ENCODE peak calls at places on chromosome X, in nine cellular contexts. One of them, this sample, is unnamed.

GRCh38 chrX:150202641-150203248 is 160.4 kb upstream of the MAMLD1 start:
- DNase-seq in Peyer's patch: no peak
- DNase-seq in NCI-H2171: no peak
- DNase-seq in PC-3: no peak
- DNase-seq in stimulated activated CD4-positive, alpha-beta T cell treated with anti-CD3 and anti-CD28 coated beads, TNF-alpha, amount 100 ng/mL, for 24 hours: no peak
- DNase-seq in left lung: no peak
- DNase-seq in COR-L47: no peak
- DNase-seq in left ventricle myocardium superior: no peak
- DNase-seq in substantia nigra: no peak
- DNase-seq in this sample: peak

GRCh38 chrX:17559728-17560379 is 177.4 kb upstream of the SCML1 start:
- DNase-seq in Peyer's patch: no peak
- DNase-seq in NCI-H2171: no peak
- DNase-seq in PC-3: peak
- DNase-seq in stimulated activated CD4-positive, alpha-beta T cell treated with anti-CD3 and anti-CD28 coated beads, TNF-alpha, amount 100 ng/mL, for 24 hours: no peak
- DNase-seq in left lung: no peak
- DNase-seq in COR-L47: no peak
- DNase-seq in left ventricle myocardium superior: no peak
- DNase-seq in substantia nigra: no peak
- DNase-seq in this sample: no peak

GRCh38 chrX:2928127-2928582 is 984 bp downstream of the ARSD start:
- DNase-seq in Peyer's patch: peak
- DNase-seq in NCI-H2171: no peak
- DNase-seq in PC-3: no peak
- DNase-seq in stimulated activated CD4-positive, alpha-beta T cell treated with anti-CD3 and anti-CD28 coated beads, TNF-alpha, amount 100 ng/mL, for 24 hours: no peak
- DNase-seq in left lung: peak
- DNase-seq in COR-L47: no peak
- DNase-seq in left ventricle myocardium superior: peak
- DNase-seq in substantia nigra: peak
- DNase-seq in this sample: peak

GRCh38 chrX:5176766-5177165 is 1051.9 kb downstream of the NLGN4X start:
- DNase-seq in Peyer's patch: no peak
- DNase-seq in NCI-H2171: no peak
- DNase-seq in PC-3: no peak
- DNase-seq in stimulated activated CD4-positive, alpha-beta T cell treated with anti-CD3 and anti-CD28 coated beads, TNF-alpha, amount 100 ng/mL, for 24 hours: no peak
- DNase-seq in left lung: no peak
- DNase-seq in COR-L47: no peak
- DNase-seq in left ventricle myocardium superior: no peak
- DNase-seq in substantia nigra: no peak
- DNase-seq in this sample: no peak

GRCh38 chrX:141701081-141701480 is 2.5 kb upstream of the SPANXD start:
- DNase-seq in Peyer's patch: no peak
- DNase-seq in NCI-H2171: no peak
- DNase-seq in PC-3: no peak
- DNase-seq in stimulated activated CD4-positive, alpha-beta T cell treated with anti-CD3 and anti-CD28 coated beads, TNF-alpha, amount 100 ng/mL, for 24 hours: no peak
- DNase-seq in left lung: no peak
- DNase-seq in COR-L47: no peak
- DNase-seq in left ventricle myocardium superior: no peak
- DNase-seq in substantia nigra: no peak
- DNase-seq in this sample: no peak

GRCh38 chrX:72083291-72083690 is 48.4 kb downstream of the RTL5 start:
- DNase-seq in Peyer's patch: no peak
- DNase-seq in NCI-H2171: no peak
- DNase-seq in PC-3: no peak
- DNase-seq in stimulated activated CD4-positive, alpha-beta T cell treated with anti-CD3 and anti-CD28 coated beads, TNF-alpha, amount 100 ng/mL, for 24 hours: no peak
- DNase-seq in left lung: no peak
- DNase-seq in COR-L47: no peak
- DNase-seq in left ventricle myocardium superior: no peak
- DNase-seq in substantia nigra: no peak
- DNase-seq in this sample: no peak

GRCh38 chrX:140071037-140071436 is 105.7 kb upstream of the CXorf66 start:
- DNase-seq in Peyer's patch: no peak
- DNase-seq in NCI-H2171: no peak
- DNase-seq in PC-3: no peak
- DNase-seq in stimulated activated CD4-positive, alpha-beta T cell treated with anti-CD3 and anti-CD28 coated beads, TNF-alpha, amount 100 ng/mL, for 24 hours: no peak
- DNase-seq in left lung: no peak
- DNase-seq in COR-L47: no peak
- DNase-seq in left ventricle myocardium superior: no peak
- DNase-seq in substantia nigra: no peak
- DNase-seq in this sample: no peak

GRCh38 chrX:13253223-13253622 is 66.6 kb downstream of the ATXN3L start:
- DNase-seq in Peyer's patch: no peak
- DNase-seq in NCI-H2171: no peak
- DNase-seq in PC-3: no peak
- DNase-seq in stimulated activated CD4-positive, alpha-beta T cell treated with anti-CD3 and anti-CD28 coated beads, TNF-alpha, amount 100 ng/mL, for 24 hours: no peak
- DNase-seq in left lung: no peak
- DNase-seq in COR-L47: no peak
- DNase-seq in left ventricle myocardium superior: no peak
- DNase-seq in substantia nigra: no peak
- DNase-seq in this sample: no peak

GRCh38 chrX:130625381-130625780 is 223.6 kb downstream of the RBMX2 start:
- DNase-seq in Peyer's patch: no peak
- DNase-seq in NCI-H2171: no peak
- DNase-seq in PC-3: no peak
- DNase-seq in stimulated activated CD4-positive, alpha-beta T cell treated with anti-CD3 and anti-CD28 coated beads, TNF-alpha, amount 100 ng/mL, for 24 hours: no peak
- DNase-seq in left lung: no peak
- DNase-seq in COR-L47: no peak
- DNase-seq in left ventricle myocardium superior: no peak
- DNase-seq in substantia nigra: no peak
- DNase-seq in this sample: no peak

This sample was measured in COLO829.